ENCODE peak calls at places on chromosome 22, in five cellular contexts. One of them, this sample, is unnamed.

GRCh38 chr22:23061471-23062280 is 8.6 kb upstream of the GNAZ start:
- DNase-seq in HL-60: no peak
- DNase-seq in cardiac fibroblast: no peak
- DNase-seq in natural killer cell: peak
- DNase-seq in heart left ventricle: peak
- DNase-seq in this sample: peak

GRCh38 chr22:31945971-31946680 is 1.8 kb downstream of the YWHAH start:
- DNase-seq in HL-60: peak
- DNase-seq in natural killer cell: no peak
- DNase-seq in heart left ventricle: no peak
- DNase-seq in cardiac fibroblast: peak
- DNase-seq in this sample: no peak

GRCh38 chr22:41943661-41944209 is 3.2 kb downstream of the CENPM start:
- DNase-seq in HL-60: no peak
- DNase-seq in heart left ventricle: no peak
- DNase-seq in natural killer cell: no peak
- DNase-seq in cardiac fibroblast: no peak
- DNase-seq in this sample: no peak

GRCh38 chr22:46574993-46575914 is 37.8 kb upstream of the CELSR1 start:
- DNase-seq in cardiac fibroblast: peak
- DNase-seq in natural killer cell: no peak
- DNase-seq in heart left ventricle: no peak
- DNase-seq in HL-60: no peak
- DNase-seq in this sample: no peak

GRCh38 chr22:32337015-32337414 is 20.7 kb upstream of the RFPL3 start:
- DNase-seq in heart left ventricle: no peak
- DNase-seq in natural killer cell: no peak
- DNase-seq in cardiac fibroblast: no peak
- DNase-seq in HL-60: no peak
- DNase-seq in this sample: no peak

GRCh38 chr22:25564979-25565677 is 653 bp downstream of the GRK3 start:
- DNase-seq in heart left ventricle: peak
- DNase-seq in natural killer cell: no peak
- DNase-seq in cardiac fibroblast: no peak
- DNase-seq in HL-60: no peak
- DNase-seq in this sample: peak

GRCh38 chr22:34620832-34621231 is 445.1 kb upstream of the ISX start:
- DNase-seq in natural killer cell: no peak
- DNase-seq in cardiac fibroblast: no peak
- DNase-seq in heart left ventricle: no peak
- DNase-seq in HL-60: no peak
- DNase-seq in this sample: no peak

GRCh38 chr22:45777046-45777851 is 105.6 kb downstream of the ATXN10 start:
- DNase-seq in HL-60: no peak
- DNase-seq in heart left ventricle: no peak
- DNase-seq in natural killer cell: no peak
- DNase-seq in cardiac fibroblast: no peak
- DNase-seq in this sample: no peak

GRCh38 chr22:35726398-35726797 is 8.7 kb downstream of the APOL5 start:
- DNase-seq in heart left ventricle: no peak
- DNase-seq in cardiac fibroblast: no peak
- DNase-seq in natural killer cell: no peak
- DNase-seq in HL-60: no peak
- DNase-seq in this sample: no peak

GRCh38 chr22:31857247-31857646 is 87.1 kb upstream of the YWHAH start:
- DNase-seq in natural killer cell: no peak
- DNase-seq in HL-60: no peak
- DNase-seq in heart left ventricle: no peak
- DNase-seq in cardiac fibroblast: no peak
- DNase-seq in this sample: no peak

GRCh38 chr22:25567305-25567704 is 2.8 kb downstream of the GRK3 start:
- DNase-seq in cardiac fibroblast: no peak
- DNase-seq in natural killer cell: no peak
- DNase-seq in heart left ventricle: no peak
- DNase-seq in HL-60: no peak
- DNase-seq in this sample: no peak

GRCh38 chr22:23697031-23697970 is 6.5 kb downstream of the RGL4 start:
- DNase-seq in heart left ventricle: no peak
- DNase-seq in cardiac fibroblast: no peak
- DNase-seq in natural killer cell: no peak
- DNase-seq in HL-60: no peak
- DNase-seq in this sample: no peak

GRCh38 chr22:19596680-19597398 is 72.6 kb upstream of the CLDN5 start:
- DNase-seq in cardiac fibroblast: no peak
- DNase-seq in natural killer cell: no peak
- DNase-seq in heart left ventricle: no peak
- DNase-seq in HL-60: no peak
- DNase-seq in this sample: no peak

GRCh38 chr22:38347181-38347943 is 30.1 kb upstream of the CSNK1E start:
- DNase-seq in cardiac fibroblast: no peak
- DNase-seq in natural killer cell: no peak
- DNase-seq in HL-60: no peak
- DNase-seq in heart left ventricle: peak
- DNase-seq in this sample: peak

GRCh38 chr22:27493797-27494196 is 307.8 kb downstream of the MN1 start:
- DNase-seq in natural killer cell: no peak
- DNase-seq in cardiac fibroblast: no peak
- DNase-seq in HL-60: no peak
- DNase-seq in heart left ventricle: no peak
- DNase-seq in this sample: no peak

GRCh38 chr22:38230108-38230825 is 28.5 kb downstream of the MAFF start:
- DNase-seq in HL-60: no peak
- DNase-seq in natural killer cell: peak
- DNase-seq in cardiac fibroblast: peak
- DNase-seq in heart left ventricle: no peak
- DNase-seq in this sample: no peak

GRCh38 chr22:36951746-36952145 is 38.3 kb downstream of the CSF2RB start:
- DNase-seq in HL-60: no peak
- DNase-seq in natural killer cell: no peak
- DNase-seq in cardiac fibroblast: no peak
- DNase-seq in heart left ventricle: no peak
- DNase-seq in this sample: no peak

GRCh38 chr22:36950797-36951590 is 37.6 kb downstream of the CSF2RB start:
- DNase-seq in HL-60: no peak
- DNase-seq in natural killer cell: no peak
- DNase-seq in cardiac fibroblast: no peak
- DNase-seq in heart left ventricle: no peak
- DNase-seq in this sample: no peak

GRCh38 chr22:36948273-36949055 is 35.0 kb downstream of the CSF2RB start:
- DNase-seq in heart left ventricle: no peak
- DNase-seq in HL-60: no peak
- DNase-seq in cardiac fibroblast: peak
- DNase-seq in natural killer cell: no peak
- DNase-seq in this sample: no peak

GRCh38 chr22:36942561-36942960 is 29.1 kb downstream of the CSF2RB start:
- DNase-seq in natural killer cell: no peak
- DNase-seq in HL-60: no peak
- DNase-seq in heart left ventricle: no peak
- DNase-seq in cardiac fibroblast: no peak
- DNase-seq in this sample: no peak

GRCh38 chr22:36946436-36947158 is 33.2 kb downstream of the CSF2RB start:
- DNase-seq in cardiac fibroblast: peak
- DNase-seq in natural killer cell: no peak
- DNase-seq in heart left ventricle: no peak
- DNase-seq in HL-60: no peak
- DNase-seq in this sample: no peak
- TF ChIP-seq CTCF in cardiac fibroblast: peak
- TF ChIP-seq CTCF in natural killer cell: no peak
- TF ChIP-seq CTCF in heart left ventricle: no peak
- TF ChIP-seq CTCF in HL-60: no peak
- TF ChIP-seq CTCF in this sample: no peak

GRCh38 chr22:44369241-44369652 is 56.5 kb upstream of the SHISAL1 start:
- DNase-seq in HL-60: no peak
- DNase-seq in cardiac fibroblast: no peak
- DNase-seq in heart left ventricle: peak
- DNase-seq in natural killer cell: no peak
- DNase-seq in this sample: no peak
- TF ChIP-seq CTCF in HL-60: no peak
- TF ChIP-seq CTCF in cardiac fibroblast: peak
- TF ChIP-seq CTCF in heart left ventricle: no peak
- TF ChIP-seq CTCF in natural killer cell: no peak
- TF ChIP-seq CTCF in this sample: no peak

GRCh38 chr22:50607366-50608020 is 6.9 kb downstream of the MAPK8IP2 start:
- DNase-seq in natural killer cell: no peak
- DNase-seq in HL-60: no peak
- DNase-seq in heart left ventricle: no peak
- DNase-seq in cardiac fibroblast: no peak
- DNase-seq in this sample: no peak

GRCh38 chr22:50605349-50606074 is 4.9 kb downstream of the MAPK8IP2 start:
- DNase-seq in HL-60: no peak
- DNase-seq in heart left ventricle: no peak
- DNase-seq in cardiac fibroblast: no peak
- DNase-seq in natural killer cell: no peak
- DNase-seq in this sample: no peak

GRCh38 chr22:50606561-50607365 is 6.2 kb downstream of the MAPK8IP2 start:
- DNase-seq in natural killer cell: no peak
- DNase-seq in cardiac fibroblast: no peak
- DNase-seq in HL-60: no peak
- DNase-seq in heart left ventricle: no peak
- DNase-seq in this sample: no peak

GRCh38 chr22:50604623-50605348 is 4.2 kb downstream of the MAPK8IP2 start:
- DNase-seq in natural killer cell: no peak
- DNase-seq in HL-60: no peak
- DNase-seq in cardiac fibroblast: no peak
- DNase-seq in heart left ventricle: no peak
- DNase-seq in this sample: no peak

GRCh38 chr22:50606126-50606525 is 5.5 kb downstream of the MAPK8IP2 start:
- DNase-seq in natural killer cell: no peak
- DNase-seq in cardiac fibroblast: no peak
- DNase-seq in HL-60: no peak
- DNase-seq in heart left ventricle: no peak
- DNase-seq in this sample: no peak
- TF ChIP-seq CTCF in natural killer cell: no peak
- TF ChIP-seq CTCF in cardiac fibroblast: no peak
- TF ChIP-seq CTCF in HL-60: no peak
- TF ChIP-seq CTCF in heart left ventricle: peak
- TF ChIP-seq CTCF in this sample: no peak

DNA sequence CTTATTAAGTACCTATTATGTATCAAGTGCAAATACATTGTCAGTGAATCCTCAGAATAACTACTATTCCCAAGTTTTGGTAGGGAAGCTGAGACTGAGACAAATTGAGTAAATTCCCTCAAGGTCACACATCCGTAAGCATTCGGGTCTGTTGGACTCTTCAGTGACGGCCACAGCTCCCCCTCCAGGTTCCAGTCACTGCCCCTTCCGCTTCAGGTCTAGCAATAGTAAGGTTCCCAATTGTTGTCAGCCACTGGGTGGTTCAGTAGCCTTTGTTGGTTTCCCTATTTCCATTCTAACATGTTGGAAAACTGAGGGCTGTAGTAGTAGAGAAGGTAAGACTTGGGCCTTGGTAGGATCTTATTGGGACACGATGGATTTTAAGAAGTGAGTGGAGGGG is 54.9 kb upstream of the TNRC6B start:
- DNase-seq in natural killer cell: no peak
- DNase-seq in heart left ventricle: no peak
- DNase-seq in cardiac fibroblast: no peak
- DNase-seq in HL-60: no peak
- DNase-seq in this sample: no peak
- TF ChIP-seq CTCF in natural killer cell: no peak
- TF ChIP-seq CTCF in heart left ventricle: no peak
- TF ChIP-seq CTCF in cardiac fibroblast: no peak
- TF ChIP-seq CTCF in HL-60: no peak
- TF ChIP-seq CTCF in this sample: no peak

GRCh38 chr22:39359659-39360195 is 9.9 kb downstream of the SYNGR1 start:
- DNase-seq in natural killer cell: no peak
- DNase-seq in cardiac fibroblast: no peak
- DNase-seq in HL-60: no peak
- DNase-seq in heart left ventricle: no peak
- DNase-seq in this sample: no peak
- TF ChIP-seq CTCF in natural killer cell: no peak
- TF ChIP-seq CTCF in cardiac fibroblast: no peak
- TF ChIP-seq CTCF in HL-60: no peak
- TF ChIP-seq CTCF in heart left ventricle: no peak
- TF ChIP-seq CTCF in this sample: no peak

This sample was measured in activated B cell treated with CpG ODN at 0.5 μM for 24 hours.